ENCODE peak calls at places on chromosomes 12 and 14, in ten cellular contexts. I, E, G, S, W, A, L, Y, P and Q are unnamed samples.

GRCh38 chr12:5773550-5773949 is 171.5 kb downstream of the ANO2 start:
- DNase-seq in I (no peak), E (no peak), G (no peak), S (no peak), W (no peak), A (no peak), L (no peak), Y (no peak), P (no peak), Q (no peak)

GRCh38 chr14:94142247-94142646 is 12.8 kb upstream of the IFI27L2 start:
- DNase-seq in I (peak), E (no peak), G (no peak), S (no peak), W (no peak), A (no peak), L (no peak), Y (no peak), P (no peak), Q (no peak)

GRCh38 chr12:81288651-81289050 is 210.8 kb downstream of the ACSS3 start:
- DNase-seq in I (no peak), E (no peak), G (no peak), S (no peak), W (no peak), A (no peak), L (no peak), Y (no peak), P (no peak), Q (no peak)

GRCh38 chr14:20415723-20416622 is 2.7 kb upstream of the TEP1 start:
- DNase-seq in I (peak), E (no peak), G (no peak), S (peak), W (no peak), A (no peak), L (peak), Y (peak), P (peak), Q (no peak)

GRCh38 chr12:119153477-119154434 is 25.0 kb upstream of the HSPB8 start:
- DNase-seq in I (peak), E (peak), G (no peak), S (no peak), W (no peak), A (peak), L (no peak), Y (no peak), P (peak), Q (peak)

GRCh38 chr12:12788131-12788530 is 2.7 kb downstream of the APOLD1 start:
- DNase-seq in I (peak), E (no peak), G (no peak), S (no peak), W (no peak), A (no peak), L (no peak), Y (no peak), P (no peak), Q (no peak)

GRCh38 chr12:103809154-103809553 is 31.9 kb downstream of the NT5DC3 start:
- DNase-seq in I (no peak), E (no peak), G (no peak), S (no peak), W (no peak), A (no peak), L (no peak), Y (no peak), P (no peak), Q (no peak)

GRCh38 chr12:32053881-32054624 is 52.6 kb upstream of the BICD1 start:
- DNase-seq in I (no peak), E (no peak), G (no peak), S (no peak), W (no peak), A (no peak), L (no peak), Y (no peak), P (no peak), Q (no peak)

GRCh38 chr14:83689265-83689664 is 1840.7 kb upstream of the FLRT2 start:
- DNase-seq in I (no peak), E (no peak), G (no peak), S (no peak), W (no peak), A (no peak), L (no peak), Y (no peak), P (no peak), Q (no peak)

GRCh38 chr14:105475916-105476845 is 1.6 kb downstream of the CRIP2 start:
- DNase-seq in I (no peak), E (no peak), G (no peak), S (peak), W (peak), A (peak), L (no peak), Y (no peak), P (peak), Q (no peak)

GRCh38 chr12:113052326-113052725 is 4.2 kb upstream of the DTX1 start:
- DNase-seq in I (no peak), E (no peak), G (no peak), S (no peak), W (no peak), A (no peak), L (no peak), Y (no peak), P (no peak), Q (no peak)

GRCh38 chr14:105364100-105364708 is 34.1 kb upstream of the TEX22 start:
- DNase-seq in I (peak), E (no peak), G (no peak), S (no peak), W (no peak), A (peak), L (no peak), Y (no peak), P (peak), Q (no peak)

GRCh38 chr12:49442915-49443314 is 75.7 kb downstream of the SPATS2 start:
- DNase-seq in I (no peak), E (no peak), G (no peak), S (no peak), W (no peak), A (no peak), L (no peak), Y (no peak), P (no peak), Q (no peak)

GRCh38 chr14:98173291-98173690 is 1098.7 kb downstream of the BCL11B start:
- DNase-seq in I (peak), E (no peak), G (no peak), S (no peak), W (no peak), A (no peak), L (no peak), Y (no peak), P (peak), Q (no peak)